ENCODE peak calls at places on chromosomes 13 and 19, in nine cellular contexts. One of them, this sample, is unnamed.

GRCh38 chr13:92804926-92805325 is 421.7 kb upstream of the GPC6 start:
- DNase-seq in AG10803: peak
- DNase-seq in M059J: peak
- DNase-seq in NCI-H774: no peak
- DNase-seq in C1 segment of cervical spinal cord: no peak
- DNase-seq in stomach: no peak
- DNase-seq in activated gamma-delta T cell treated with Interleukin-2 at 50 U/mL for 16 hours: no peak
- DNase-seq in EL: peak
- DNase-seq in fibroblast of lung: peak
- DNase-seq in this sample: no peak

GRCh38 chr19:5624154-5624663 is 1.3 kb downstream of the SAFB start:
- DNase-seq in activated gamma-delta T cell treated with Interleukin-2 at 50 U/mL for 16 hours: no peak
- DNase-seq in C1 segment of cervical spinal cord: no peak
- DNase-seq in M059J: peak
- DNase-seq in stomach: peak
- DNase-seq in NCI-H774: no peak
- DNase-seq in EL: peak
- DNase-seq in fibroblast of lung: peak
- DNase-seq in AG10803: peak
- DNase-seq in this sample: no peak

GRCh38 chr19:18789883-18790565 is 1.1 kb downstream of the COMP start:
- DNase-seq in stomach: no peak
- DNase-seq in NCI-H774: no peak
- DNase-seq in C1 segment of cervical spinal cord: no peak
- DNase-seq in fibroblast of lung: peak
- DNase-seq in AG10803: no peak
- DNase-seq in M059J: no peak
- DNase-seq in activated gamma-delta T cell treated with Interleukin-2 at 50 U/mL for 16 hours: no peak
- DNase-seq in EL: peak
- DNase-seq in this sample: no peak

GRCh38 chr13:26186995-26187394 is 35.1 kb downstream of the RNF6 start:
- DNase-seq in NCI-H774: no peak
- DNase-seq in EL: peak
- DNase-seq in AG10803: no peak
- DNase-seq in C1 segment of cervical spinal cord: no peak
- DNase-seq in fibroblast of lung: no peak
- DNase-seq in stomach: no peak
- DNase-seq in M059J: no peak
- DNase-seq in activated gamma-delta T cell treated with Interleukin-2 at 50 U/mL for 16 hours: no peak
- DNase-seq in this sample: no peak

GRCh38 chr13:40814803-40815202 is 25.4 kb downstream of the SLC25A15 start:
- DNase-seq in NCI-H774: no peak
- DNase-seq in fibroblast of lung: peak
- DNase-seq in M059J: no peak
- DNase-seq in AG10803: no peak
- DNase-seq in stomach: no peak
- DNase-seq in C1 segment of cervical spinal cord: no peak
- DNase-seq in activated gamma-delta T cell treated with Interleukin-2 at 50 U/mL for 16 hours: no peak
- DNase-seq in EL: no peak
- DNase-seq in this sample: no peak

GRCh38 chr19:5719274-5719960 is 529 bp downstream of the LONP1 start:
- DNase-seq in stomach: no peak
- DNase-seq in activated gamma-delta T cell treated with Interleukin-2 at 50 U/mL for 16 hours: peak
- DNase-seq in NCI-H774: no peak
- DNase-seq in M059J: peak
- DNase-seq in fibroblast of lung: peak
- DNase-seq in EL: peak
- DNase-seq in C1 segment of cervical spinal cord: no peak
- DNase-seq in AG10803: peak
- DNase-seq in this sample: no peak

GRCh38 chr19:15476334-15476733 is 3.0 kb downstream of the PGLYRP2 start:
- DNase-seq in stomach: no peak
- DNase-seq in AG10803: no peak
- DNase-seq in M059J: no peak
- DNase-seq in C1 segment of cervical spinal cord: no peak
- DNase-seq in EL: no peak
- DNase-seq in fibroblast of lung: no peak
- DNase-seq in activated gamma-delta T cell treated with Interleukin-2 at 50 U/mL for 16 hours: no peak
- DNase-seq in NCI-H774: no peak
- DNase-seq in this sample: no peak

GRCh38 chr19:56091066-56091490 is 30.0 kb downstream of the ZNF787 start:
- DNase-seq in activated gamma-delta T cell treated with Interleukin-2 at 50 U/mL for 16 hours: no peak
- DNase-seq in stomach: no peak
- DNase-seq in EL: peak
- DNase-seq in M059J: no peak
- DNase-seq in fibroblast of lung: peak
- DNase-seq in NCI-H774: no peak
- DNase-seq in AG10803: peak
- DNase-seq in C1 segment of cervical spinal cord: no peak
- DNase-seq in this sample: no peak

GRCh38 chr19:17762505-17763229 is 11.4 kb downstream of the FCHO1 start:
- DNase-seq in stomach: no peak
- DNase-seq in C1 segment of cervical spinal cord: no peak
- DNase-seq in M059J: peak
- DNase-seq in AG10803: peak
- DNase-seq in activated gamma-delta T cell treated with Interleukin-2 at 50 U/mL for 16 hours: no peak
- DNase-seq in EL: peak
- DNase-seq in NCI-H774: no peak
- DNase-seq in fibroblast of lung: peak
- DNase-seq in this sample: peak

GRCh38 chr19:19410553-19411550 is 5.4 kb downstream of the GATAD2A start:
- DNase-seq in M059J: no peak
- DNase-seq in NCI-H774: no peak
- DNase-seq in stomach: no peak
- DNase-seq in AG10803: no peak
- DNase-seq in fibroblast of lung: no peak
- DNase-seq in activated gamma-delta T cell treated with Interleukin-2 at 50 U/mL for 16 hours: no peak
- DNase-seq in EL: no peak
- DNase-seq in C1 segment of cervical spinal cord: no peak
- DNase-seq in this sample: no peak

GRCh38 chr19:6030214-6030507 is 52.2 kb upstream of the RANBP3 start:
- DNase-seq in EL: peak
- DNase-seq in AG10803: peak
- DNase-seq in M059J: peak
- DNase-seq in NCI-H774: no peak
- DNase-seq in C1 segment of cervical spinal cord: no peak
- DNase-seq in stomach: no peak
- DNase-seq in activated gamma-delta T cell treated with Interleukin-2 at 50 U/mL for 16 hours: no peak
- DNase-seq in fibroblast of lung: peak
- DNase-seq in this sample: no peak

GRCh38 chr13:94454906-94455305 is 24.6 kb downstream of the DCT start:
- DNase-seq in C1 segment of cervical spinal cord: no peak
- DNase-seq in NCI-H774: no peak
- DNase-seq in M059J: peak
- DNase-seq in activated gamma-delta T cell treated with Interleukin-2 at 50 U/mL for 16 hours: no peak
- DNase-seq in EL: peak
- DNase-seq in AG10803: no peak
- DNase-seq in fibroblast of lung: peak
- DNase-seq in stomach: no peak
- DNase-seq in this sample: no peak